ENCODE peak calls at places on chromosomes 4 and X, in five cellular contexts. P is AG04450, L is SK-N-SH, A is PC-9, Y is esophagus squamous epithelium. G is an unnamed sample. For H3K9me3 and H3K27me3, the result is how much of the 10 kb centered on the place peaks cover.

GRCh38 chrX:49039598-49040375 is 3.4 kb downstream of the TFE3 start:
- DNase-seq in P (peak), L (peak), A (peak), Y (no peak), G (no peak)

GRCh38 chr4:123811763-123812390 is 415.3 kb downstream of the SPRY1 start:
- DNase-seq in P (no peak), L (no peak), A (no peak), Y (no peak), G (no peak)

GRCh38 chr4:180057198-180057821 is 2185.9 kb upstream of the TENM3 start:
- DNase-seq in P (no peak), L (peak), A (no peak), Y (no peak), G (no peak)

GRCh38 chr4:75724867-75725724 is 719 bp downstream of the USO1 start:
- DNase-seq in P (peak), L (peak), A (peak), Y (peak), G (peak)

GRCh38 chr4:115274545-115274944 is 161.1 kb upstream of the NDST4 start:
- DNase-seq in P (no peak), L (no peak), A (no peak), Y (no peak), G (no peak)

GRCh38 chr4:163087805-163088204 is 78.9 kb downstream of the NAF1 start:
- DNase-seq in P (no peak), L (no peak), A (no peak), Y (no peak), G (no peak)

GRCh38 chr4:186792994-186793393 is 69.3 kb upstream of the FAT1 start:
- DNase-seq in P (peak), L (no peak), A (no peak), Y (no peak), G (no peak)

GRCh38 chrX:19616959-19617358 is 101.7 kb upstream of the MAP3K15 start:
- DNase-seq in P (no peak), L (no peak), A (no peak), Y (no peak), G (no peak)

GRCh38 chr4:101279377-101279871 is 67.9 kb downstream of the PPP3CA start:
- DNase-seq in P (peak), L (peak), A (no peak), Y (no peak), G (no peak)

GRCh38 chr4:95549246-95550138 is 719 bp upstream of the UNC5C start:
- DNase-seq in P (no peak), L (peak), A (no peak), Y (no peak), G (peak)

GRCh38 chrX:72201836-72202536 is 20.4 kb downstream of the PIN4 start:
- DNase-seq in P (peak), L (no peak), A (no peak), Y (no peak), G (no peak)

GRCh38 chr4:111330786-111331185 is 707.9 kb upstream of the PITX2 start:
- DNase-seq in P (no peak), L (no peak), A (no peak), Y (no peak), G (no peak)

GRCh38 chr4:36206586-36206985 is 37.7 kb downstream of the ARAP2 start:
- DNase-seq in P (no peak), L (no peak), A (no peak), Y (no peak), G (no peak)

GRCh38 chr4:72507167-72507566 is 61.9 kb downstream of the ADAMTS3 start:
- DNase-seq in P (no peak), L (no peak), A (no peak), Y (no peak), G (no peak)

GRCh38 chr4:168601899-168602298 is 105.0 kb downstream of the PALLD start:
- DNase-seq in P (no peak), L (no peak), A (peak), Y (no peak), G (no peak)

GRCh38 chrX:130726661-130727060 is 176.3 kb downstream of the ENOX2 start:
- DNase-seq in P (no peak), L (no peak), A (peak), Y (no peak), G (no peak)

GRCh38 chr4:110196871-110197420 is 1.5 kb downstream of the ELOVL6 start:
- DNase-seq in P (no peak), L (peak), A (no peak), Y (peak), G (peak)

GRCh38 chr4:110306363-110306762 is 107.9 kb upstream of the ELOVL6 start:
- DNase-seq in P (no peak), L (peak), A (no peak), Y (no peak), G (no peak)

GRCh38 chrX:6852869-6853268 is 294.6 kb upstream of the STS start:
- DNase-seq in P (no peak), L (no peak), A (no peak), Y (no peak), G (no peak)

GRCh38 chr4:141046255-141046654 is 87.0 kb downstream of the RNF150 start:
- DNase-seq in P (peak), L (no peak), A (no peak), Y (no peak), G (no peak)

GRCh38 chrX:21166302-21166982 is 207.8 kb upstream of the CNKSR2 start:
- DNase-seq in P (no peak), L (no peak), A (no peak), Y (no peak), G (no peak)

GRCh38 chr4:152778656-152779512 is 646 bp downstream of the TIGD4 start:
- DNase-seq in P (no peak), L (peak), A (no peak), Y (no peak), G (peak)

GRCh38 chrX:54042609-54043010 is 1.7 kb downstream of the PHF8 start:
- DNase-seq in P (no peak), L (peak), A (peak), Y (no peak), G (peak)

GRCh38 chrX:150201841-150202240 is 161.3 kb upstream of the MAMLD1 start:
- DNase-seq in P (no peak), L (no peak), A (no peak), Y (no peak), G (no peak)

GRCh38 chr4:89305712-89306437 is 1.7 kb downstream of the GPRIN3 start:
- DNase-seq in P (no peak), L (no peak), A (no peak), Y (no peak), G (no peak)

DNA sequence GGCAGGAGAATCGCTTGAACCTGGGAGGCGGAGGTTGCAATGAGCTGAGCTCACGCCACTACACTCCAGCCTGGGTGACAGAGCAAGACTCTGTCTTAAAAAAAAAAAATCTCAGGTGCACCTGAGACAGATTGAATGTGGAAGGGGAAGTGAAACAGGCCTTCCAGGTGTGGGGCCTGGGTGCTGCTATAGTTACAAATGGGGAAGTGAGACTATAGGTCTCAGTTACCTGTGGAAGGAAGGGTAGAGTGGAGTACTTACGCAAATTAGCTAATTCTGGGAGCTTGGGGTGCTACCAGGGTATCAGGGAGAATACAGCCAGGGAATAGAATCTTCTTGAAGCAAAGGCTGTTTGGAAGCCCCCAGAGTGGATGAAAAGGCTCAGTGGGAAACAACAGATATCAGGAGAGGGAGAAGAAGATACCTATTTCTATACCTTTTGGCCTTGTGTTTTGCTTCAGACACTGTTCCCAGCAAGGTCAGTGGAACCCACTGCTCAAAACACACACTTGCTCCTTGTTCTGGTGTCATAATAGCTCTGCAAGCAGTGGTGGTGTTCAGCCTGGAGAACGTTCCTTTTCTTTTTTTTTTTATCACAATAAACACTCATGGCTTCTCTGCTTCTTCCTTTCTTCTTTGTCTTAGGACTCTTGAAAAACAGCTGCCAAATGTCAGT is 7.0 kb downstream of the CD38 start:
- DNase-seq in P (no peak), L (no peak), A (no peak), Y (no peak), G (peak)
- H3K9me3 ChIP-seq in P (under half), L (under half), A (under half), Y (under half), G (under half)

DNA sequence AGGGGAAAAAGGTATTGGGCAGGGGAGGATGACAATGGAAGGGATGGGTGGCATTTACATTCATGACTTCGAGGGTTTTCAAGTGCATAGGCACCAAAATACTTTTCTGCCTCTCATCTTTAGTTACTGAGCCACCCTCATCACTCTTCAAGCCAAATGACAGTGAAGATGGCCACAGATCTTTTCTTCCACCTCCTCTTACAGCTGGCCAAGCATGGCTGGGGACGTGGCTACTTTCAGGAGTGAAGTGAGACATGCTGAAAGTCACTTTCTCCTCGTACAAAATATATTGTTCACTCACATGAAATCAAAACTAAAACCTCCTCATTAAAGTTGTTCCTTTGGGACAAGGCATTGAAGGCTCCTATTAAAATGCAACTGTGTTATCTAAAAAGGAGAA is 2.6 kb upstream of the GRIA3 start:
- DNase-seq in P (no peak), L (no peak), A (no peak), Y (no peak), G (no peak)
- H3K27me3 ChIP-seq in P (under half), L (under half), A (under half), Y (under half), G (under half)

GRCh38 chrX:78643874-78644273 is 15.3 kb downstream of the RTL3 start:
- DNase-seq in P (no peak), L (no peak), A (no peak), Y (no peak), G (no peak)
- H3K9me3 ChIP-seq in P (under half), L (under half), A (under half), Y (under half), G (under half)

DNA sequence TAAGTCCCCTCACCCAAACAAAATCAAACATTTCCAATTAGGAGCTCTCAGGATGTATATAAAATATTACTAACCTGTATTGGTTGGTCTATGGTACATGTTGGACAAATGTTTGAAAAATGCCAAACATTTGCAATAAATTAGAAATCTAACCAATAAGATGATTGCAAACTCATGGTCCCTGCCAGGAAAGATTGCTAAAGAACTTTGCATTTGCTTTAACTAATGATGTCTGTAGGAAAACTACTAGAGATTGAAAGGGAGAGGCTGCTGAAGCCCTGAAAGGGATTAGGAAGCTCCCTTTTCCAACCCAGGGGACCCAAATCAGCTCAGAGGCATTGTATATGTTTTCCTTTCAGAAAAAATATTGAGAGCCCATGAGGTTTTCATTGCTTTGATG is 1.7 kb downstream of the SFRP2 start:
- DNase-seq in P (no peak), L (no peak), A (no peak), Y (no peak), G (no peak)
- H3K27me3 ChIP-seq in P (half or more), L (half or more), A (under half), Y (under half), G (under half)

GRCh38 chrX:1767026-1767425 is 152.2 kb downstream of the ASMT start:
- DNase-seq in P (no peak), L (no peak), A (no peak), Y (no peak), G (no peak)
- H3K9me3 ChIP-seq in P (half or more), L (under half), A (under half), Y (under half), G (under half)

DNA sequence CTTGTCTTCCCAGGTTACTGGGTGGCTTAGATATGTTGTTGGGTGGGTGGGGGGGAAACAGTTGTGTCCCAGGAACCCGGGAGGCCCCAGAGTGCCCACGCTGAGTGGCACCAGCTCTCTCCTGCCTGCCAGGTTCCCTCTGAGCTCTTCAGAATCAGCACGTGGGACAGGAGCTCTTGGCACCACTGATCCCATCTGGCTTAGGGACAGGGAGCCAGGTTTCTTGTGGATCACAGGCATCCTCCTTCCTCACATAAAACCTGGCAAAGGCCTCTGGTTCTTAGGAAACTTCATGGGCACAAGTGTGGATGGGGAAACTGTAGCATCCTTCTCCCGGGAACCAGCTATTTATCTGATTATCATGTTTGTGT is 3.4 kb downstream of the GPR78 start:
- DNase-seq in P (no peak), L (no peak), A (no peak), Y (no peak), G (no peak)
- H3K27me3 ChIP-seq in P (under half), L (under half), A (under half), Y (under half), G (under half)